ENCODE peak calls at places on chromosomes 4 and X, in ten cellular contexts. W, P, V, Q, N, Y, G, O, T and K are unnamed samples.

GRCh38 chrX:150873616-150874015 is 24.9 kb downstream of the CD99L2 start:
- DNase-seq in P (no peak), N (peak), V (no peak), G (no peak), Q (no peak), O (peak), W (no peak), T (no peak), Y (no peak), K (no peak)

GRCh38 chr4:93771640-93772411 is 56.7 kb upstream of the ATOH1 start:
- DNase-seq in T (no peak), G (no peak), Y (no peak), O (no peak), V (no peak), Q (no peak), P (no peak), N (peak), W (no peak), K (no peak)

GRCh38 chr4:154349829-154350228 is 141.8 kb downstream of the DCHS2 start:
- DNase-seq in T (no peak), O (no peak), P (no peak), G (no peak), Y (no peak), N (peak), Q (no peak), V (no peak), W (no peak), K (no peak)

GRCh38 chrX:153635788-153636668 is 11.0 kb upstream of the DUSP9 start:
- DNase-seq in Q (peak), N (peak), Y (no peak), P (no peak), T (no peak), O (no peak), W (peak), V (no peak), G (peak), K (no peak)

GRCh38 chr4:81516241-81516640 is 44.5 kb upstream of the RASGEF1B start:
- DNase-seq in T (no peak), Y (no peak), Q (no peak), V (no peak), O (no peak), G (no peak), W (no peak), P (no peak), N (no peak), K (no peak)

GRCh38 chrX:117508021-117508420 is 608.6 kb downstream of the KLHL13 start:
- DNase-seq in V (no peak), Q (no peak), T (no peak), P (no peak), Y (no peak), N (no peak), O (no peak), G (no peak), W (no peak), K (no peak)

GRCh38 chr4:98446499-98447375 is 185.6 kb downstream of the RAP1GDS1 start:
- DNase-seq in P (no peak), V (peak), Y (peak), O (no peak), W (no peak), G (no peak), N (peak), T (no peak), Q (no peak), K (peak)

GRCh38 chr4:93748380-93748779 is 80.2 kb upstream of the ATOH1 start:
- DNase-seq in N (no peak), W (no peak), Q (no peak), T (no peak), G (no peak), P (no peak), O (no peak), Y (no peak), V (no peak), K (no peak)

GRCh38 chrX:153671589-153672530 is 1.8 kb downstream of the PNCK start:
- DNase-seq in T (peak), V (no peak), Q (no peak), Y (no peak), P (no peak), N (no peak), O (no peak), G (no peak), W (no peak), K (no peak)